ENCODE peak calls at places on chromosomes 12 and 14, in five cellular contexts. K is GM04503, Y is AML-193, E is ACHN, F is kidney. I is an unnamed sample.

GRCh38 chr12:72677187-72677586 is 405.0 kb downstream of the TRHDE start:
- DNase-seq in K (no peak), Y (no peak), E (no peak), F (no peak), I (no peak)

GRCh38 chr12:75724913-75725312 is 213.5 kb upstream of the KRR1 start:
- DNase-seq in K (peak; percentile 82), Y (no peak), E (peak; percentile 83), F (no peak), I (no peak)

GRCh38 chr14:52068741-52069616 is at the start of gene NID2:
- DNase-seq in K (peak; percentile 64), Y (no peak), E (peak; percentile 81), F (peak; percentile 94), I (peak; percentile 81)

GRCh38 chr12:59115526-59115925 is 195.2 kb upstream of the LRIG3 start:
- DNase-seq in K (no peak), Y (no peak), E (no peak), F (no peak), I (no peak)

GRCh38 chr14:75283162-75283883 is 4.7 kb downstream of the FOS start:
- DNase-seq in K (no peak), Y (no peak), E (peak; percentile 14), F (no peak), I (peak; percentile 76)

GRCh38 chr14:36529062-36529461 is 9.0 kb upstream of the NKX2-1 start:
- DNase-seq in K (no peak), Y (no peak), E (no peak), F (no peak), I (no peak)

GRCh38 chr14:95993768-95994592 is 45.2 kb upstream of the C14orf132 start:
- DNase-seq in K (no peak), Y (peak; percentile 42), E (peak; percentile 32), F (no peak), I (no peak)

GRCh38 chr12:124261885-124262284 is 33.0 kb upstream of the RFLNA start:
- DNase-seq in K (no peak), Y (no peak), E (no peak), F (no peak), I (no peak)

GRCh38 chr12:68532204-68532886 is 78.4 kb upstream of the RAP1B start:
- DNase-seq in K (no peak), Y (no peak), E (no peak), F (no peak), I (no peak)

GRCh38 chr14:43483415-43483814 is 1023.7 kb downstream of the FSCB start:
- DNase-seq in K (no peak), Y (no peak), E (no peak), F (no peak), I (no peak)

GRCh38 chr12:115146453-115146852 is 462.5 kb upstream of the TBX3 start:
- DNase-seq in K (no peak), Y (no peak), E (no peak), F (no peak), I (no peak)

GRCh38 chr12:88833641-88834116 is 253.4 kb upstream of the KITLG start:
- DNase-seq in K (no peak), Y (no peak), E (no peak), F (no peak), I (no peak)

GRCh38 chr14:56487761-56488160 is 91.8 kb upstream of the TMEM260 start:
- DNase-seq in K (no peak), Y (no peak), E (no peak), F (no peak), I (no peak)

GRCh38 chr12:50057896-50058670 is 687 bp downstream of the ASIC1 start:
- DNase-seq in K (no peak), Y (no peak), E (no peak), F (peak; percentile 64), I (no peak)

GRCh38 chr12:28500373-28501024 is 310.2 kb downstream of the CCDC91 start:
- DNase-seq in K (no peak), Y (no peak), E (no peak), F (no peak), I (no peak)

GRCh38 chr14:30273564-30273880 is 285.4 kb upstream of the G2E3 start:
- DNase-seq in K (no peak), Y (no peak), E (no peak), F (no peak), I (no peak)

GRCh38 chr14:53209370-53209769 is 56.2 kb upstream of the DDHD1 start:
- DNase-seq in K (no peak), Y (peak; percentile 67), E (no peak), F (no peak), I (no peak)

GRCh38 chr12:68646484-68646883 is 35.8 kb downstream of the RAP1B start:
- DNase-seq in K (no peak), Y (no peak), E (no peak), F (no peak), I (no peak)

GRCh38 chr12:116265361-116266128 is 11.9 kb downstream of the MED13L start:
- DNase-seq in K (no peak), Y (no peak), E (no peak), F (no peak), I (no peak)

GRCh38 chr14:104657563-104658324 is 31.7 kb upstream of the INF2 start:
- DNase-seq in K (no peak), Y (no peak), E (no peak), F (no peak), I (peak; percentile 94)

GRCh38 chr14:64920465-64920864 is 6.2 kb downstream of the CHURC1 start:
- DNase-seq in K (no peak), Y (no peak), E (no peak), F (no peak), I (no peak)

GRCh38 chr14:106372870-106373657 is 846.7 kb downstream of the TMEM121 start:
- DNase-seq in K (no peak), Y (peak; percentile 8), E (peak; percentile 53), F (peak; percentile 77), I (peak; percentile 94)

GRCh38 chr12:49336645-49337584 is at the start of gene C1QL4:
- DNase-seq in K (no peak), Y (peak; percentile 62), E (peak; percentile 85), F (peak; percentile 93), I (peak; percentile 94)